ENCODE peak calls at places on chromosome 15, in seven cellular contexts. G, E, Y, Z, H, C and Q are unnamed samples.

GRCh38 chr15:71577071-71577470 is 233.3 kb upstream of the NR2E3 start:
- DNase-seq in G (no peak), E (no peak), Y (no peak), Z (no peak), H (no peak), C (no peak), Q (no peak)

GRCh38 chr15:79185199-79185598 is 94.6 kb upstream of the RASGRF1 start:
- DNase-seq in G (no peak), E (no peak), Y (no peak), Z (peak), H (no peak), C (no peak), Q (no peak)

GRCh38 chr15:47708595-47708994 is 8.7 kb upstream of the SEMA6D start:
- DNase-seq in G (no peak), E (no peak), Y (no peak), Z (no peak), H (no peak), C (no peak), Q (no peak)

GRCh38 chr15:56984681-56985515 is 66.5 kb downstream of the TCF12 start:
- DNase-seq in G (peak), E (no peak), Y (no peak), Z (no peak), H (no peak), C (no peak), Q (peak)

GRCh38 chr15:42759093-42759492 is 22.2 kb upstream of the CDAN1 start:
- DNase-seq in G (no peak), E (no peak), Y (no peak), Z (no peak), H (no peak), C (no peak), Q (no peak)

GRCh38 chr15:73941044-73941443 is 14.8 kb downstream of the LOXL1 start:
- DNase-seq in G (peak), E (no peak), Y (no peak), Z (no peak), H (peak), C (no peak), Q (peak)

GRCh38 chr15:74196175-74196574 is 6.4 kb downstream of the STRA6 start:
- DNase-seq in G (peak), E (no peak), Y (peak), Z (peak), H (peak), C (no peak), Q (peak)

GRCh38 chr15:39451121-39451698 is 129.7 kb upstream of the THBS1 start:
- DNase-seq in G (no peak), E (no peak), Y (no peak), Z (no peak), H (no peak), C (no peak), Q (peak)

GRCh38 chr15:73368301-73369072 is at the start of gene HCN4:
- DNase-seq in G (no peak), E (no peak), Y (no peak), Z (peak), H (peak), C (no peak), Q (no peak)

GRCh38 chr15:51139091-51139490 is 44.4 kb upstream of the TNFAIP8L3 start:
- DNase-seq in G (no peak), E (no peak), Y (no peak), Z (no peak), H (no peak), C (no peak), Q (no peak)

GRCh38 chr15:47184405-47185221 is 532.7 kb upstream of the SEMA6D start:
- DNase-seq in G (peak), E (no peak), Y (no peak), Z (no peak), H (peak), C (no peak), Q (no peak)